ENCODE peak calls at places on chromosome 1, in eight cellular contexts. P is prostate gland, S is esophagus muscularis mucosa, V is K562, N is suprapubic skin, X is transverse colon, W is breast epithelium, B is endothelial cell of umbilical vein. E is an unnamed sample. For H3K4me1, the result is how much of the 10 kb centered on the place peaks cover.

GRCh38 chr1:1170891-1171550 is 2.7 kb upstream of the TTLL10 start:
- DNase-seq in X (no peak), B (no peak), W (no peak), P (no peak), N (no peak), V (no peak), S (no peak), E (no peak)

GRCh38 chr1:72278461-72278860 is 3.9 kb downstream of the NEGR1 start:
- DNase-seq in N (no peak), P (no peak), X (no peak), V (no peak), S (no peak), B (no peak), W (no peak), E (no peak)

GRCh38 chr1:85340427-85340826 is 64.0 kb upstream of the BCL10 start:
- DNase-seq in B (peak), V (no peak), P (no peak), W (no peak), X (no peak), N (no peak), S (no peak), E (no peak)

GRCh38 chr1:209155556-209155955 is 428.0 kb upstream of the CAMK1G start:
- DNase-seq in X (no peak), N (no peak), P (no peak), W (no peak), S (no peak), B (no peak), V (no peak), E (no peak)

GRCh38 chr1:160956966-160957365 is 2.4 kb upstream of the ITLN2 start:
- DNase-seq in N (no peak), W (no peak), P (no peak), V (no peak), S (no peak), B (no peak), X (no peak), E (no peak)

GRCh38 chr1:8018492-8019228 is 7.4 kb downstream of the ERRFI1 start:
- DNase-seq in P (no peak), X (no peak), W (no peak), V (no peak), N (no peak), B (no peak), S (no peak), E (no peak)

GRCh38 chr1:147892731-147893214 is 9.8 kb upstream of the GJA8 start:
- DNase-seq in B (peak), N (no peak), V (peak), S (peak), X (no peak), P (peak), W (no peak), E (no peak)

GRCh38 chr1:189027509-189027908 is 1450.2 kb downstream of the BRINP3 start:
- DNase-seq in S (no peak), N (no peak), W (no peak), X (no peak), P (no peak), V (no peak), B (no peak), E (no peak)

GRCh38 chr1:41663671-41664400 is 179.4 kb upstream of the EDN2 start:
- DNase-seq in P (no peak), W (no peak), X (no peak), S (no peak), B (no peak), V (no peak), N (no peak), E (no peak)

GRCh38 chr1:41666991-41667631 is 182.6 kb upstream of the EDN2 start:
- DNase-seq in V (no peak), X (peak), N (no peak), B (no peak), P (peak), W (no peak), S (no peak), E (peak)

GRCh38 chr1:41662656-41663437 is 178.4 kb upstream of the EDN2 start:
- DNase-seq in P (peak), V (no peak), X (peak), B (no peak), S (no peak), W (no peak), N (no peak), E (no peak)

GRCh38 chr1:41665962-41666917 is 181.8 kb upstream of the EDN2 start:
- DNase-seq in B (no peak), W (no peak), P (no peak), S (no peak), X (no peak), N (no peak), V (no peak), E (no peak)

GRCh38 chr1:41664861-41665640 is 180.6 kb upstream of the EDN2 start:
- DNase-seq in X (no peak), B (peak), W (no peak), N (no peak), V (no peak), P (peak), S (no peak), E (no peak)
- H3K4me1 ChIP-seq in X (under half), B (under half), W (under half), N (half or more), V (under half), P (under half), S (under half), E (under half)

GRCh38 chr1:184051485-184052193 is at the start of gene TSEN15:
- DNase-seq in B (peak), V (peak), N (peak), W (peak), S (no peak), X (peak), P (peak), E (peak)
- TF ChIP-seq POLR2A in B (peak), V (peak), N (no peak), W (no peak), S (peak), X (peak), P (peak), E (no peak)

DNA sequence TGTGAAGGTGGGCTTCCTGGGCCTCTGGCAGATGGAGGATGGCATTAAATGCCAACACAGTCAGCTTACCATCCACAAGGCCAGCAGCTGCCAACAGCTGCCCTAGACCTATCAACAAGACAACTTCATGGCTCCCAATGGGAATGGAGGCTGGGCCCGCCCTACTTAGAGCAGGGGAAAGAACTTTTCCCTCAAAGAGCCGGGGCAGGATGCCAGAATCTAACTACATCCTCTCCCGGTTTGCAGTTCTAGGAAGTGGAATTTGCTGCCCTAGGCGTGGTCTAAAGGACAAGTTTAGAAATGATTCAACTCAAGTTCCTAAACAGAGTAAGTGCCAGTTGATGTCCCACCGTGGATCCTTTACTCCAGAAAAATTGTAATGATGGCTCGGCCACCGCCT is 13.1 kb downstream of the ICMT start:
- DNase-seq in W (no peak), B (no peak), X (peak), P (no peak), S (no peak), V (no peak), N (no peak), E (no peak)
- TF ChIP-seq POLR2AphosphoS5 in W (no peak), B (no peak), X (no peak), P (no peak), S (peak), V (no peak), N (no peak), E (no peak)

GRCh38 chr1:186491351-186491750 is 30.4 kb upstream of the PDC start:
- DNase-seq in X (no peak), P (no peak), S (no peak), B (no peak), N (no peak), W (no peak), V (no peak), E (no peak)
- H3K4me1 ChIP-seq in X (under half), P (under half), S (under half), B (under half), N (under half), W (under half), V (under half), E (under half)

GRCh38 chr1:10210841-10211804 is 753 bp downstream of the KIF1B start:
- DNase-seq in S (peak), V (peak), W (peak), P (peak), X (peak), B (peak), N (peak), E (peak)
- TF ChIP-seq POLR2A in S (no peak), V (no peak), W (peak), P (peak), X (peak), B (no peak), N (no peak), E (no peak)

GRCh38 chr1:224106568-224107281 is 7.2 kb upstream of the FBXO28 start:
- DNase-seq in P (peak), X (peak), S (peak), V (peak), W (no peak), B (peak), N (no peak), E (peak)
- TF ChIP-seq POLR2AphosphoS5 in P (peak), X (no peak), S (no peak), V (no peak), W (peak), B (no peak), N (no peak), E (peak)

E was measured in stomach.